ENCODE peak calls at places on chromosomes 2 and 18, in four cellular contexts. I is spleen, D is left lung, X is K562. Z is an unnamed sample.

GRCh38 chr2:24785704-24786321 is 7.4 kb downstream of the PTRHD1 start:
- DNase-seq in X (no peak), I (no peak), D (no peak), Z (peak; percentile 55)

GRCh38 chr2:224892574-224893204 is 149.6 kb downstream of the DOCK10 start:
- DNase-seq in X (no peak), D (no peak), I (no peak), Z (no peak)

GRCh38 chr18:37251679-37252078 is 313.9 kb downstream of the CELF4 start:
- DNase-seq in I (peak; percentile 47), D (no peak), X (no peak), Z (no peak)

GRCh38 chr2:207276248-207276647 is 110.5 kb upstream of the KLF7 start:
- DNase-seq in I (no peak), X (no peak), D (no peak), Z (no peak)

GRCh38 chr2:18074476-18074875 is 196.0 kb downstream of the KCNS3 start:
- DNase-seq in I (no peak), D (no peak), X (no peak), Z (no peak)

GRCh38 chr2:215356948-215357461 is 45.1 kb downstream of the ATIC start:
- DNase-seq in X (no peak), D (no peak), I (no peak), Z (no peak)

GRCh38 chr2:171529914-171530313 is 7.6 kb downstream of the CYBRD1 start:
- DNase-seq in I (no peak), X (peak; percentile 64), D (no peak), Z (no peak)

GRCh38 chr2:63827749-63828148 is 13.9 kb upstream of the UGP2 start:
- DNase-seq in D (no peak), X (no peak), I (no peak), Z (no peak)

GRCh38 chr2:187011206-187011605 is 162.2 kb upstream of the ZSWIM2 start:
- DNase-seq in I (no peak), D (no peak), X (no peak), Z (no peak)

GRCh38 chr2:204538179-204539009 is 6.9 kb upstream of the PARD3B start:
- DNase-seq in D (peak; percentile 54), I (no peak), X (no peak), Z (no peak)

GRCh38 chr2:27720004-27720551 is 51.4 kb upstream of the MRPL33 start:
- DNase-seq in D (peak; percentile 78), X (no peak), I (no peak), Z (no peak)

GRCh38 chr2:46984642-46985476 is 69.3 kb upstream of the MCFD2 start:
- DNase-seq in X (peak; percentile 41), D (peak; percentile 81), I (peak; percentile 72), Z (peak; percentile 90)

GRCh38 chr2:122078451-122078850 is 323.0 kb downstream of the TSN start:
- DNase-seq in X (no peak), I (no peak), D (no peak), Z (no peak)

GRCh38 chr2:73107211-73107926 is 5.4 kb downstream of the RAB11FIP5 start:
- DNase-seq in D (no peak), X (no peak), I (peak; percentile 86), Z (no peak)

GRCh38 chr18:75247601-75248421 is 37.2 kb downstream of the TSHZ1 start:
- DNase-seq in I (no peak), X (no peak), D (no peak), Z (peak; percentile 15)

GRCh38 chr2:110105608-110106467 is 9.8 kb downstream of the MALL start:
- DNase-seq in X (no peak), D (peak; percentile 76), I (no peak), Z (no peak)

GRCh38 chr18:67199993-67200617 is 316.4 kb downstream of the DSEL start:
- DNase-seq in I (no peak), X (no peak), D (no peak), Z (no peak)

GRCh38 chr2:24359701-24360049 is 661 bp downstream of the ITSN2 start:
- DNase-seq in I (peak; percentile 91), X (no peak), D (no peak), Z (peak; percentile 16)

GRCh38 chr2:172305066-172305465 is 122.3 kb upstream of the ITGA6 start:
- DNase-seq in I (no peak), D (no peak), X (no peak), Z (no peak)

GRCh38 chr18:6576706-6577375 is 152.7 kb upstream of the ARHGAP28 start:
- DNase-seq in X (no peak), I (no peak), D (no peak), Z (no peak)

GRCh38 chr2:172438064-172438421 is 10.7 kb downstream of the ITGA6 start:
- DNase-seq in D (no peak), I (no peak), X (no peak), Z (no peak)

GRCh38 chr18:48419268-48420022 is 10.3 kb upstream of the ZBTB7C start:
- DNase-seq in D (no peak), X (no peak), I (no peak), Z (no peak)

GRCh38 chr2:12734914-12735654 is 18.3 kb downstream of the TRIB2 start:
- DNase-seq in I (no peak), D (no peak), X (no peak), Z (no peak)

GRCh38 chr18:2933995-2934394 is 78.9 kb downstream of the LPIN2 start:
- DNase-seq in X (no peak), D (no peak), I (no peak), Z (no peak)

GRCh38 chr2:118582058-118582457 is 265.4 kb downstream of the EN1 start:
- DNase-seq in X (no peak), D (no peak), I (no peak), Z (no peak)

GRCh38 chr2:204049635-204050034 is 113.1 kb downstream of the ICOS start:
- DNase-seq in D (no peak), X (no peak), I (no peak), Z (no peak)

GRCh38 chr2:112032615-112033457 is 22.2 kb upstream of the TMEM87B start:
- DNase-seq in I (no peak), D (no peak), X (no peak), Z (peak; percentile 44)

GRCh38 chr2:70002241-70002896 is 40.9 kb upstream of the ASPRV1 start:
- DNase-seq in D (no peak), I (no peak), X (peak; percentile 7), Z (peak; percentile 48)

GRCh38 chr2:162198239-162198638 is 45.0 kb downstream of the FAP start:
- DNase-seq in I (no peak), D (no peak), X (no peak), Z (no peak)

GRCh38 chr2:106356291-106356690 is 111.9 kb downstream of the RGPD3 start:
- DNase-seq in X (no peak), I (no peak), D (no peak), Z (no peak)

GRCh38 chr2:70124983-70125480 is 37.8 kb downstream of the PCBP1 start:
- DNase-seq in I (peak; percentile 93), D (peak; percentile 92), X (peak; percentile 62), Z (peak; percentile 60)

GRCh38 chr2:20225294-20226151 is 593 bp upstream of the SDC1 start:
- DNase-seq in D (peak; percentile 88), I (peak; percentile 77), X (peak; percentile 77), Z (peak; percentile 16)

GRCh38 chr2:226329180-226329579 is 470.4 kb downstream of the IRS1 start:
- DNase-seq in X (no peak), D (no peak), I (no peak), Z (no peak)

GRCh38 chr2:105239924-105240323 is 1.6 kb upstream of the GPR45 start:
- DNase-seq in I (no peak), D (no peak), X (no peak), Z (no peak)

GRCh38 chr18:7754725-7755181 is 187.6 kb downstream of the PTPRM start:
- DNase-seq in D (no peak), I (no peak), X (no peak), Z (no peak)

GRCh38 chr18:7750966-7751365 is 183.8 kb downstream of the PTPRM start:
- DNase-seq in X (no peak), I (no peak), D (no peak), Z (no peak)

GRCh38 chr18:7755753-7756475 is 188.8 kb downstream of the PTPRM start:
- DNase-seq in X (no peak), D (no peak), I (no peak), Z (no peak)

GRCh38 chr18:7757175-7757574 is 190.1 kb downstream of the PTPRM start:
- DNase-seq in D (no peak), I (no peak), X (no peak), Z (no peak)

GRCh38 chr18:7754258-7754657 is 187.1 kb downstream of the PTPRM start:
- DNase-seq in I (no peak), D (no peak), X (no peak), Z (no peak)
- H3K27ac ChIP-seq in I (no peak overlapping the region), D (peak overlapping the region; percentile 4), X (no peak overlapping the region), Z (no peak overlapping the region)

DNA sequence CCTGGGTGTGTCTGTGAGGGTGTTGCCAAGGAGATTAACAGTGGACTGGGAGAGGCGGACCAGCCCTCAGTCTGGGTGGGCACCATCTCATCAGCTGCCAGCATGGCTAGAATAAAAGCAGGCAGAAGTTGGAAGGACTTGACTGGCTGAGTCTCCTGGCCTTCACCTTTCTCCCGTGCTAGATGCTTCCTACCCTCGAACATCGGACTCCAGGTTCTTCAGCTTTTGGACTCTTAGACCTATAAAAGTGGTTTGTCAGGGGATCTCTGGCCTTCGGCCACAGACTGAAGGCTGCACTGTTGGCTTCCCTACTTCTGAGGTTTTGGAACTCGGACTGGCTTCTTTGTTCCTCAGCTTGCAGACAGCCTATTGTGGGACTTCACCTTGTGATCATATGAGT is 107.9 kb upstream of the CD302 start:
- DNase-seq in I (no peak), D (no peak), X (no peak), Z (no peak)
- H3K27ac ChIP-seq in I (no peak overlapping the region), D (no peak overlapping the region), X (no peak overlapping the region), Z (no peak overlapping the region)

GRCh38 chr2:174009488-174010223 is 44.5 kb upstream of the SP3 start:
- DNase-seq in X (no peak), I (no peak), D (no peak), Z (no peak)
- H3K27ac ChIP-seq in X (no peak overlapping the region), I (no peak overlapping the region), D (no peak overlapping the region), Z (no peak overlapping the region)

DNA sequence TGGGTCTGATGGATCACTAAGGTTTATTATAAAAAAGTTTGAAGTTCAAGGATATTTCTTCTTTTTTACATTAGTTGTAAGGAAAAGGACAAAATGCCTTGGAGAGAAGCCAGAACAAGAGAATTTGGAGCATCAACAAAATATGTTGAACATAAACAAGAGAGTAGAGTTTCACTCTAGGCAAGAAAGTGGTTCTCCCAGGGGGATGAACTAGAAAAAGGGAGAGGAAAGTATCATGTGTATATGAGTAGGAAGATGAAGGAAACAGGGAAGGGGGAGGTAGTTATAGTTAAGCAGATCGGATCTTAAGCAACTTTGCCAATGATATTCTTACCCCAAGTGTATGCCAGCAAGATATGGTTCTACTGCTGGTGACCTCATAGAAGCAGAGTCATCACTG is 63.8 kb upstream of the GALNT3 start:
- DNase-seq in X (no peak), I (no peak), D (no peak), Z (no peak)
- H3K27ac ChIP-seq in X (no peak overlapping the region), I (no peak overlapping the region), D (no peak overlapping the region), Z (no peak overlapping the region)

GRCh38 chr2:191167766-191168165 is 17.0 kb upstream of the STAT4 start:
- DNase-seq in X (no peak), I (no peak), D (no peak), Z (no peak)
- H3K27ac ChIP-seq in X (no peak overlapping the region), I (no peak overlapping the region), D (peak overlapping the region; percentile 20), Z (no peak overlapping the region)